ENCODE peak calls at places on chromosomes 12 and 14, in nine cellular contexts. C is K562, Y is breast epithelium, F is HepG2, G is transverse colon, L is IMR-90, M is sigmoid colon, N is body of pancreas, T is spleen. A is an unnamed sample. For H3K4me1, the result is how much of the 10 kb centered on the place peaks cover.

GRCh38 chr12:89319111-89319510 is 33.2 kb downstream of the DUSP6 start:
- DNase-seq in C (no peak), Y (no peak), F (no peak), G (no peak), L (no peak), M (no peak), N (peak), T (no peak), A (no peak)

GRCh38 chr12:103334447-103334846 is 161.3 kb downstream of the C12orf42 start:
- DNase-seq in C (no peak), Y (no peak), F (no peak), G (no peak), L (no peak), M (no peak), N (no peak), T (no peak), A (no peak)

GRCh38 chr12:195951-196350 is 18.0 kb downstream of the SLC6A12 start:
- DNase-seq in C (no peak), Y (no peak), F (no peak), G (no peak), L (no peak), M (no peak), N (no peak), T (peak), A (no peak)

GRCh38 chr12:89529738-89530137 is 3.9 kb upstream of the POC1B start:
- DNase-seq in C (peak), Y (no peak), F (peak), G (no peak), L (peak), M (no peak), N (no peak), T (no peak), A (no peak)

GRCh38 chr14:38989917-38990546 is 113.0 kb downstream of the SEC23A start:
- DNase-seq in C (no peak), Y (no peak), F (no peak), G (no peak), L (no peak), M (no peak), N (no peak), T (no peak), A (no peak)

GRCh38 chr12:43060738-43061137 is 471.2 kb upstream of the PRICKLE1 start:
- DNase-seq in C (no peak), Y (no peak), F (no peak), G (no peak), L (no peak), M (no peak), N (no peak), T (no peak), A (no peak)

GRCh38 chr12:83157604-83158003 is 470.9 kb downstream of the TMTC2 start:
- DNase-seq in C (no peak), Y (no peak), F (no peak), G (no peak), L (no peak), M (no peak), N (no peak), T (no peak), A (no peak)

GRCh38 chr14:50059773-50060629 is 56.4 kb downstream of the VCPKMT start:
- DNase-seq in C (no peak), Y (no peak), F (peak), G (no peak), L (no peak), M (no peak), N (no peak), T (peak), A (no peak)

GRCh38 chr14:33847066-33847465 is 103.8 kb downstream of the EGLN3 start:
- DNase-seq in C (no peak), Y (no peak), F (no peak), G (no peak), L (no peak), M (no peak), N (no peak), T (no peak), A (no peak)

GRCh38 chr14:33408291-33408690 is 469.6 kb downstream of the NPAS3 start:
- DNase-seq in C (no peak), Y (no peak), F (no peak), G (no peak), L (no peak), M (no peak), N (no peak), T (no peak), A (no peak)

GRCh38 chr14:24679248-24680085 is 45.5 kb upstream of the GZMB start:
- DNase-seq in C (no peak), Y (no peak), F (no peak), G (no peak), L (no peak), M (no peak), N (no peak), T (no peak), A (no peak)

GRCh38 chr12:65643595-65644386 is 180.5 kb upstream of the HMGA2 start:
- DNase-seq in C (no peak), Y (no peak), F (no peak), G (no peak), L (peak), M (no peak), N (no peak), T (no peak), A (no peak)

GRCh38 chr12:116920939-116921338 is 10.2 kb downstream of the FBXW8 start:
- DNase-seq in C (no peak), Y (no peak), F (no peak), G (no peak), L (no peak), M (no peak), N (no peak), T (no peak), A (no peak)

GRCh38 chr14:37083599-37083998 is 88.8 kb downstream of the SLC25A21 start:
- DNase-seq in C (peak), Y (no peak), F (no peak), G (no peak), L (no peak), M (no peak), N (no peak), T (no peak), A (no peak)

GRCh38 chr14:61696753-61697318 is 1.5 kb downstream of the HIF1A start:
- DNase-seq in C (no peak), Y (no peak), F (no peak), G (no peak), L (no peak), M (no peak), N (no peak), T (no peak), A (no peak)

GRCh38 chr14:61694039-61694438 is 1.3 kb upstream of the HIF1A start:
- DNase-seq in C (no peak), Y (no peak), F (no peak), G (no peak), L (no peak), M (no peak), N (no peak), T (no peak), A (no peak)

GRCh38 chr14:61695695-61696527 is 598 bp downstream of the HIF1A start:
- DNase-seq in C (peak), Y (peak), F (peak), G (peak), L (peak), M (peak), N (peak), T (peak), A (peak)

GRCh38 chr14:61698216-61698980 is 3.1 kb downstream of the HIF1A start:
- DNase-seq in C (no peak), Y (no peak), F (no peak), G (no peak), L (no peak), M (no peak), N (no peak), T (no peak), A (no peak)

GRCh38 chr14:61694830-61695694 is at the start of gene HIF1A:
- DNase-seq in C (peak), Y (peak), F (peak), G (peak), L (peak), M (peak), N (peak), T (peak), A (peak)
- TF ChIP-seq POLR2A in C (peak), Y (peak), F (peak), G (peak), L (peak), M (peak), N (peak), T (peak), A (peak)

GRCh38 chr12:76081909-76082308 is 2.6 kb downstream of the NAP1L1 start:
- DNase-seq in C (no peak), Y (no peak), F (no peak), G (no peak), L (no peak), M (no peak), N (no peak), T (no peak), A (no peak)
- H3K4me1 ChIP-seq in C (under half), Y (under half), F (half or more), G (under half), L (under half), M (under half), N (under half), T (half or more), A (under half)

GRCh38 chr14:99430491-99430890 is 50.2 kb downstream of the SETD3 start:
- DNase-seq in C (peak), Y (peak), F (no peak), G (no peak), L (no peak), M (no peak), N (peak), T (peak), A (no peak)
- TF ChIP-seq POLR2A in C (no peak), Y (no peak), F (no peak), G (no peak), L (no peak), M (no peak), N (no peak), T (no peak), A (no peak)

GRCh38 chr12:4279120-4279690 is 5.6 kb downstream of the CCND2 start:
- DNase-seq in C (no peak), Y (no peak), F (no peak), G (peak), L (no peak), M (no peak), N (no peak), T (no peak), A (no peak)

GRCh38 chr12:4282892-4283511 is 9.4 kb downstream of the CCND2 start:
- DNase-seq in C (no peak), Y (no peak), F (no peak), G (no peak), L (no peak), M (no peak), N (no peak), T (no peak), A (no peak)

GRCh38 chr12:4280351-4281163 is 7.0 kb downstream of the CCND2 start:
- DNase-seq in C (peak), Y (no peak), F (no peak), G (peak), L (no peak), M (peak), N (no peak), T (no peak), A (no peak)

GRCh38 chr12:4282103-4282891 is 8.7 kb downstream of the CCND2 start:
- DNase-seq in C (no peak), Y (no peak), F (no peak), G (no peak), L (no peak), M (no peak), N (no peak), T (no peak), A (no peak)

GRCh38 chr12:4281173-4281654 is 7.7 kb downstream of the CCND2 start:
- DNase-seq in C (no peak), Y (no peak), F (no peak), G (peak), L (no peak), M (no peak), N (no peak), T (no peak), A (no peak)
- H3K4me1 ChIP-seq in C (under half), Y (under half), F (under half), G (under half), L (under half), M (half or more), N (under half), T (half or more), A (under half)

GRCh38 chr12:93135286-93136239 is 206.5 kb upstream of the EEA1 start:
- DNase-seq in C (no peak), Y (no peak), F (peak), G (no peak), L (peak), M (no peak), N (no peak), T (no peak), A (no peak)
- TF ChIP-seq POLR2A in C (no peak), Y (no peak), F (no peak), G (no peak), L (no peak), M (no peak), N (no peak), T (no peak), A (no peak)

GRCh38 chr14:23434488-23435219 is 806 bp downstream of the MYH7 start:
- DNase-seq in C (no peak), Y (peak), F (no peak), G (peak), L (no peak), M (peak), N (no peak), T (no peak), A (no peak)

GRCh38 chr14:23436327-23437141 is 1.1 kb upstream of the MYH7 start:
- DNase-seq in C (peak), Y (peak), F (no peak), G (peak), L (no peak), M (no peak), N (peak), T (no peak), A (no peak)

GRCh38 chr14:23433457-23433856 is 2.0 kb downstream of the MYH7 start:
- DNase-seq in C (peak), Y (peak), F (no peak), G (no peak), L (no peak), M (peak), N (no peak), T (peak), A (no peak)

GRCh38 chr14:23437142-23438129 is 2.0 kb upstream of the MYH7 start:
- DNase-seq in C (no peak), Y (peak), F (no peak), G (no peak), L (no peak), M (no peak), N (no peak), T (no peak), A (no peak)

GRCh38 chr14:23435540-23436326 is at the start of gene MYH7:
- DNase-seq in C (no peak), Y (peak), F (peak), G (peak), L (no peak), M (peak), N (no peak), T (peak), A (no peak)
- H3K4me1 ChIP-seq in C (under half), Y (under half), F (under half), G (under half), L (under half), M (under half), N (under half), T (under half), A (under half)

GRCh38 chr14:93115920-93116675 is at the start of gene ITPK1:
- DNase-seq in C (peak), Y (no peak), F (peak), G (peak), L (peak), M (peak), N (peak), T (peak), A (peak)

GRCh38 chr14:93114068-93114710 is 1.5 kb downstream of the ITPK1 start:
- DNase-seq in C (no peak), Y (no peak), F (no peak), G (no peak), L (no peak), M (no peak), N (no peak), T (peak), A (no peak)

GRCh38 chr14:93114713-93115068 is 1.0 kb downstream of the ITPK1 start:
- DNase-seq in C (no peak), Y (no peak), F (no peak), G (peak), L (no peak), M (no peak), N (peak), T (peak), A (peak)

GRCh38 chr14:93116676-93117200 is 1.0 kb upstream of the ITPK1 start:
- DNase-seq in C (no peak), Y (no peak), F (no peak), G (no peak), L (no peak), M (peak), N (no peak), T (peak), A (no peak)

DNA sequence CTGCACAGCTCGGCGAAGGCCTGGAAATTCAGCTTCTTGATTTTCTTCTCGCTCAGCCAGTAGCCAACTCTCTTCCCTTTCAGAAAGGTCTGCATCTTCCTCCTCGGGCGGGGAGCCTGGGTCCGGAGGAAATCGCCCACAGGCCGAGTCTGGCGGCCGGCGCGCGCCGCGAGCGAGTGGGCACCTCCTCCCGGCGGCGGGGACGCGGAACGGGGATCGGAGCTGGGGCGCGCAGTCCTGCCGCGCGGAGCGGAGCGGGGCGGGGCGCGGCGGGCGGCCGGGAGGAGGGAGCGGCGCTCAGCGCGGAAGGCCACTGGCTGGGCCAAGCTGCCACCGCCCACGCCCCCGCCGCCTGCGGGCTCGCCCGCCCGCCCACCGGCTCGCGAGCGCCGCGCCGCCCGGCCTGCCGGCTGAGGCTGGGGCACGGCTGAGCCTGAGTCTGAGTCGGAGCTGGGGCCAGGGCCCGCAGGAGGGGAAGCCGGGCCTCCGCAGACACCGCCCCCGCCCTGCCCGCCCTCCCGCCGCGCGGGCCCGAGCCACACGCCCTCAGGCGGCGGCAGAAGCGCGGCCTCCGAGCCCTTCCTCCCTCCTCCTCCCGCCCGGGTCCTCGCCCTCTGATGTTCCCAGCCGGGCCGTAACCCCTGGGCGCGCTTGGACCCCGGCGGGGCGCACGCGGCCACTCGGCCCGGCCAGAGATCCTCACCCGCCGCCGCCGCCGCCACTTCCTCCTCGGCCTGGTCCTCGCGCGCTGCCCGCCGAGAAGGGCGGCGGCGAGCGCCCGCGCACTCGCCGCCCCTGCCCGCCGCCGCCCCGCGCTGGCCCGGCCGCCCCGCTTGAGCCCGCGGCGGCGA is 431 bp downstream of the ITPK1 start:
- DNase-seq in C (peak), Y (peak), F (peak), G (peak), L (peak), M (peak), N (peak), T (peak), A (peak)
- TF ChIP-seq POLR2A in C (no peak), Y (no peak), F (no peak), G (peak), L (no peak), M (peak), N (peak), T (no peak), A (peak)

GRCh38 chr12:106127289-106128126 is 11.2 kb downstream of the NUAK1 start:
- DNase-seq in C (no peak), Y (no peak), F (peak), G (no peak), L (peak), M (peak), N (no peak), T (no peak), A (no peak)
- H3K4me1 ChIP-seq in C (under half), Y (under half), F (half or more), G (under half), L (under half), M (under half), N (under half), T (under half), A (under half)

GRCh38 chr12:124970647-124971402 is 18.1 kb downstream of the DHX37 start:
- DNase-seq in C (no peak), Y (no peak), F (no peak), G (no peak), L (no peak), M (no peak), N (no peak), T (no peak), A (no peak)
- TF ChIP-seq POLR2A in C (no peak), Y (no peak), F (no peak), G (no peak), L (no peak), M (no peak), N (no peak), T (no peak), A (no peak)

A was measured in right lobe of liver.